ENCODE peak calls at places on chromosome 3, in eight cellular contexts. H is A549, P is transverse colon, Y is gastrocnemius medialis, B is Peyer's patch, T is suprapubic skin, O is thyroid gland, J is heart left ventricle. G is an unnamed sample.

GRCh38 chr3:10496121-10496863 is 9.1 kb downstream of the ATP2B2 start:
- DNase-seq in H (no peak), P (no peak), Y (no peak), B (no peak), T (no peak), O (no peak), J (no peak), G (no peak)

GRCh38 chr3:40211579-40211978 is 97.9 kb upstream of the EIF1B start:
- DNase-seq in H (no peak), P (no peak), Y (no peak), B (no peak), T (no peak), O (no peak), J (no peak), G (no peak)

GRCh38 chr3:68129065-68129464 is 474.7 kb upstream of the SUCLG2 start:
- DNase-seq in H (no peak), P (no peak), Y (no peak), B (no peak), T (no peak), O (no peak), J (no peak), G (no peak)

GRCh38 chr3:194305356-194306108 is 45.6 kb downstream of the CPN2 start:
- DNase-seq in H (no peak), P (no peak), Y (no peak), B (no peak), T (peak), O (no peak), J (no peak), G (no peak)

GRCh38 chr3:39531681-39532080 is 64.2 kb downstream of the MOBP start:
- DNase-seq in H (peak), P (no peak), Y (no peak), B (no peak), T (no peak), O (no peak), J (no peak), G (no peak)

GRCh38 chr3:53069422-53070068 is 23.7 kb upstream of the SFMBT1 start:
- DNase-seq in H (no peak), P (no peak), Y (no peak), B (no peak), T (peak), O (no peak), J (no peak), G (no peak)

GRCh38 chr3:126147147-126147931 is 33.0 kb downstream of the ALDH1L1 start:
- DNase-seq in H (no peak), P (peak), Y (peak), B (peak), T (peak), O (no peak), J (peak), G (peak)

GRCh38 chr3:11757441-11757875 is 89.2 kb downstream of the TAMM41 start:
- DNase-seq in H (no peak), P (no peak), Y (no peak), B (no peak), T (no peak), O (no peak), J (no peak), G (no peak)

GRCh38 chr3:169914321-169914720 is 2.9 kb downstream of the SAMD7 start:
- DNase-seq in H (no peak), P (no peak), Y (no peak), B (no peak), T (no peak), O (no peak), J (no peak), G (no peak)

GRCh38 chr3:50587806-50588758 is 18.8 kb downstream of the HEMK1 start:
- DNase-seq in H (no peak), P (no peak), Y (no peak), B (no peak), T (no peak), O (peak), J (no peak), G (no peak)

GRCh38 chr3:120349819-120350125 is 618 bp upstream of the LRRC58 start:
- DNase-seq in H (peak), P (no peak), Y (no peak), B (no peak), T (no peak), O (no peak), J (no peak), G (no peak)

GRCh38 chr3:16468114-16469098 is 45.1 kb downstream of the RFTN1 start:
- DNase-seq in H (no peak), P (no peak), Y (no peak), B (no peak), T (no peak), O (no peak), J (peak), G (peak)

GRCh38 chr3:119579366-119580147 is at the start of gene ADPRH:
- DNase-seq in H (peak), P (peak), Y (peak), B (peak), T (peak), O (peak), J (peak), G (peak)

GRCh38 chr3:194740859-194741486 is 55.3 kb downstream of the FAM43A start:
- DNase-seq in H (peak), P (no peak), Y (no peak), B (no peak), T (peak), O (peak), J (no peak), G (no peak)

GRCh38 chr3:132432639-132433038 is 15.3 kb downstream of the DNAJC13 start:
- DNase-seq in H (peak), P (no peak), Y (no peak), B (no peak), T (no peak), O (no peak), J (no peak), G (no peak)

GRCh38 chr3:115659861-115660260 is 36.6 kb downstream of the GAP43 start:
- DNase-seq in H (no peak), P (no peak), Y (no peak), B (no peak), T (no peak), O (no peak), J (no peak), G (no peak)

GRCh38 chr3:106332884-106333283 is 464.1 kb upstream of the CBLB start:
- DNase-seq in H (no peak), P (no peak), Y (no peak), B (no peak), T (no peak), O (no peak), J (no peak), G (no peak)

GRCh38 chr3:24237971-24238767 is 256.5 kb downstream of the THRB start:
- DNase-seq in H (peak), P (peak), Y (no peak), B (no peak), T (no peak), O (peak), J (peak), G (peak)

GRCh38 chr3:59978979-59979378 is 929.2 kb upstream of the CFAP20DC start:
- DNase-seq in H (no peak), P (no peak), Y (no peak), B (no peak), T (no peak), O (no peak), J (no peak), G (no peak)

GRCh38 chr3:115698851-115699535 is 75.7 kb downstream of the GAP43 start:
- DNase-seq in H (no peak), P (no peak), Y (no peak), B (no peak), T (no peak), O (no peak), J (no peak), G (no peak)

GRCh38 chr3:170352936-170353335 is 4.6 kb upstream of the SKIL start:
- DNase-seq in H (no peak), P (no peak), Y (no peak), B (no peak), T (no peak), O (no peak), J (no peak), G (no peak)

GRCh38 chr3:81416812-81417211 is 344.6 kb downstream of the GBE1 start:
- DNase-seq in H (no peak), P (no peak), Y (no peak), B (no peak), T (no peak), O (no peak), J (no peak), G (no peak)

GRCh38 chr3:169780738-169781137 is 7.5 kb downstream of the MYNN start:
- DNase-seq in H (no peak), P (no peak), Y (no peak), B (no peak), T (no peak), O (no peak), J (no peak), G (no peak)

GRCh38 chr3:171461087-171461917 is 1.1 kb upstream of the TNIK start:
- DNase-seq in H (peak), P (peak), Y (peak), B (no peak), T (no peak), O (no peak), J (peak), G (no peak)

GRCh38 chr3:24981924-24982323 is 446.1 kb upstream of the RARB start:
- DNase-seq in H (no peak), P (no peak), Y (peak), B (no peak), T (no peak), O (no peak), J (no peak), G (no peak)

GRCh38 chr3:46321461-46322104 is 32.3 kb upstream of the CCR2 start:
- DNase-seq in H (no peak), P (no peak), Y (no peak), B (no peak), T (no peak), O (no peak), J (no peak), G (no peak)

GRCh38 chr3:195595778-195596531 is 12.2 kb upstream of the APOD start:
- DNase-seq in H (no peak), P (no peak), Y (peak), B (no peak), T (no peak), O (no peak), J (no peak), G (no peak)

GRCh38 chr3:38655708-38656300 is 6.3 kb upstream of the SCN5A start:
- DNase-seq in H (no peak), P (no peak), Y (no peak), B (no peak), T (no peak), O (no peak), J (no peak), G (no peak)

DNA sequence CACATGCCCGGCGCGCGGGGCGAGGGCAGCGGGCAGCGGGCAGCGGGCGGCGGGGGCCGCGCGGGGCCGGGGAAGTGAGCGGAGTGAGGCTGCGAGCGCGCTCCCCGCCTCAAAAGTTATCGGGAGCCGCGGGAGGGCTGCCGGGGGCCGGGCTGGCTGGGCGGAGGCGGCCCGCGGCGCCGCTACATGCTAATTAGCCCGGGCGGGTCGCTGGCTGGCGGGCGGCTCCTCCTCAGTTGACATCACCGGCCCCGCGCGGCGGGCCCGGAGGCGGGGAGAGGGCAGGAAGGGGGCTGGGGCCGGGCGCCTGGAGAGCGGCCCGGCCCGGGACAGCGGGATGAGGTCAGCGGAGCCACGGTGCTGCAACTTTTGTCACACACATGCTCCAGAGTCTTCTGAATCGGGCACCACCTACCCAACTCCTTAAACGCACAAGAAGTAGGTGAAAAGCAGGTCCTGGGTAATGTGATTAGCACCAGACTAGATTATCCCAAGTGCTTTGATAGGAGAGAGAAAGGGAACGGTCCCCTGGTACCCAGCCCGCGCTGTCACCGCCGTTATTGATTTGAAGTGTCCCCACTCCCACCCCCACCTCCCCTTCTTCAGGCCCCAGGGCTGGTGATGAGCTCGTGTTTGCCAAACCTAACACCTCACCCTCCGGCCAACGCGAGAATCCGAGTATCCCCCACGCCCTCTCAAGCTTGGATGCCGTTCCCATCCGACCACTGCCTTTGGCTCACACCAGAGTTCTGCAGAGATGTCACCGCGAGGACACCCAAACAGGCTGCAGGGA is at the start of gene HEG1:
- DNase-seq in H (peak), P (peak), Y (peak), B (peak), T (peak), O (peak), J (peak), G (peak)
- TF ChIP-seq POLR2A in H (no peak), P (peak), Y (peak), B (peak), T (no peak), O (no peak), J (no peak), G (peak)

DNA sequence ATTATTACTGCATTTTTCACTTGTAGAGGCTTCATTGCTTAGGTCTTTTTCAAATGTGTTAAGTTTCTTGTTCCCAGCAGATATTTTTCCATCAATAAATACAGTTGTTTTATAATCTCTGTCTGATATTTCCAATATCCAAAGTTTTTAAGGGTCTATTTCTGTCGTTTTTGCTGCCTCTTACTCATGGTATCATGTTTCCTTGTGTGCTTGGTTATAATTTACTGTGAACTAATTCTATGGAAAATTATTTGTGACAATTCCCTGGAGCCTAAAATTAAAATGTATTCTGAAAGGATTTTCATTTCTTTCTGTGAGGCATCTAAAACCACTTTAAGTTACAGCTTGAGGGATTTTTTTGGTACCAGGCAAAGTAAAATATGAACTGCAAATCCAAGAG is 17.5 kb downstream of the TBC1D5 start:
- DNase-seq in H (no peak), P (no peak), Y (no peak), B (no peak), T (no peak), O (no peak), J (no peak), G (no peak)
- H3K4me3 ChIP-seq in H (no peak), P (no peak), Y (no peak), B (no peak), T (no peak), O (no peak), J (no peak), G (no peak)

GRCh38 chr3:9386501-9387321 is 10.7 kb upstream of the SETD5 start:
- DNase-seq in H (no peak), P (no peak), Y (no peak), B (no peak), T (no peak), O (no peak), J (no peak), G (no peak)

GRCh38 chr3:9386060-9386459 is 11.4 kb upstream of the SETD5 start:
- DNase-seq in H (no peak), P (no peak), Y (no peak), B (no peak), T (no peak), O (no peak), J (no peak), G (no peak)

GRCh38 chr3:9387322-9387655 is 10.1 kb upstream of the SETD5 start:
- DNase-seq in H (no peak), P (no peak), Y (no peak), B (no peak), T (no peak), O (no peak), J (no peak), G (no peak)

GRCh38 chr3:9384141-9384828 is 13.1 kb upstream of the SETD5 start:
- DNase-seq in H (no peak), P (no peak), Y (no peak), B (no peak), T (no peak), O (no peak), J (no peak), G (no peak)

DNA sequence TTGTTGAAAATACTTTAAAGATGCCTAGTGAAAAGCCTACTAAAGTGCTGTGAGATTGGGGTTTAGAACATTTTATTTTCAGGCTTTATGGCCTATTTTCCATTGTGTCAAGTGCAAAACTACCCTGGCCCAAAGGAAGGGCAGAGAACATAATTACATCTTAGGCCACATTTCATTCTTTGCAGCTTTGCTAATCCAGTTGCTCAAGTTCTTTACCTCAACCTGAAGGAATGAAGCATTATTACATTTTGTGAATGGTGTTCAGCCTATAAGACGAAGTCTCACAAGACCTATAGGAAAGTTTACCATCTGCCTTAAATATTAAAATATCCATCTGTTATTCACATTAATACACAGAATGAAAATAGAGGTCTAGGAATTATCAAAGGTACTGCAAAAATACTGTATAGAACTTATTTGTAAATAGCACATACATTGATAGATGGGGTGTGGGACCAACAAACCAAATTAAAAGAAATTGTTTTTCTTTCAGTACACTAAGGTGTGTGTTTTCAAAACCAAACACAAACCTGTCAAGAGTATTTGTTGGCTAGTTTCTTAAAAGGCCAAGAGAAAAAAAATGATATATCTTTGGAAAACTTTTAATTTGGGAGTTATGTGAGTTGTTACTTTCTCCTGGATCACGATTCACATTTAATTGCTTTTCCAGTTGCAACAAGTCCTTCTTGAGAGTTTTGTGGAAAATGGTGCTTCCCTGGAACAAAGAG is 12.0 kb upstream of the SETD5 start:
- DNase-seq in H (no peak), P (no peak), Y (no peak), B (no peak), T (no peak), O (no peak), J (no peak), G (no peak)
- TF ChIP-seq POLR2A in H (no peak), P (no peak), Y (no peak), B (no peak), T (no peak), O (no peak), J (no peak), G (no peak)

DNA sequence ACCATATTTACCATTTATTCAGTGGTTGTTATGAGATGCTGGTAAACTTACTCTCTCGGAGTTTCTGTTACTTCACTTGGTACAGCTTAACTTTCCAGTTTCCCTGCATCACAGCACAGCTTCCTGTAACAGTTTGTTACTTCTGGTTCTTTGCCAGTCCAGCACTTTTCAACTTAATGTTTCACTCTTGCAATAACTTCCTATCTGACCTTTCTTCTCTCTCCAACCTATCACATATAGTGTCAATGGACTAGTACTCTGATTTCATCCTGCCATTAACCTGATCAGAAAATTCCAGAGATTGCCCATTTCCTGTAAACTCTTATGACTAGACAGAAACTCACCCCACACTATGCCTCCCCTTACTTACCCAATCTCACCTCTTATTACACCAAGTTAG is 3.9 kb upstream of the ATP11B start:
- DNase-seq in H (no peak), P (no peak), Y (no peak), B (no peak), T (no peak), O (no peak), J (no peak), G (no peak)
- H3K4me3 ChIP-seq in H (no peak), P (no peak), Y (no peak), B (no peak), T (no peak), O (no peak), J (no peak), G (no peak)

GRCh38 chr3:152834354-152835310 is at the start of gene P2RY1:
- DNase-seq in H (peak), P (peak), Y (peak), B (peak), T (peak), O (peak), J (peak), G (peak)
- TF ChIP-seq POLR2A in H (no peak), P (peak), Y (no peak), B (peak), T (no peak), O (no peak), J (no peak), G (no peak)

GRCh38 chr3:147419062-147419701 is 10.0 kb downstream of the ZIC1 start:
- DNase-seq in H (no peak), P (no peak), Y (peak), B (no peak), T (no peak), O (peak), J (no peak), G (no peak)
- H3K4me3 ChIP-seq in H (no peak), P (no peak), Y (peak), B (no peak), T (peak), O (no peak), J (no peak), G (peak)

GRCh38 chr3:153160451-153161137 is 1.4 kb upstream of the RAP2B start:
- DNase-seq in H (peak), P (peak), Y (peak), B (peak), T (peak), O (peak), J (peak), G (peak)
- TF ChIP-seq POLR2A in H (peak), P (peak), Y (no peak), B (peak), T (no peak), O (no peak), J (no peak), G (peak)